ENCODE peak calls at places on chromosomes 16 and 17, in eight cellular contexts. One of them, this sample, is unnamed.

GRCh38 chr17:42773290-42774035 is at the start of gene VPS25:
- DNase-seq in CD4-positive, alpha-beta T cell: peak; percentile 68
- DNase-seq in caudate nucleus: peak; percentile 59
- DNase-seq in left lung: peak; percentile 81
- DNase-seq in tibial nerve: peak; percentile 77
- DNase-seq in CD8-positive, alpha-beta memory T cell: peak; percentile 68
- DNase-seq in gastrocnemius medialis: peak; percentile 74
- DNase-seq in GM04504: peak; percentile 68
- DNase-seq in this sample: peak; percentile 29

GRCh38 chr16:57023541-57024249 is 34.3 kb downstream of the NLRC5 start:
- DNase-seq in CD4-positive, alpha-beta T cell: peak; percentile 59
- DNase-seq in caudate nucleus: no peak
- DNase-seq in left lung: no peak
- DNase-seq in tibial nerve: no peak
- DNase-seq in CD8-positive, alpha-beta memory T cell: peak; percentile 86
- DNase-seq in gastrocnemius medialis: no peak
- DNase-seq in GM04504: no peak
- DNase-seq in this sample: no peak

GRCh38 chr17:29576214-29577008 is 7.9 kb downstream of the TP53I13 start:
- DNase-seq in CD4-positive, alpha-beta T cell: no peak
- DNase-seq in caudate nucleus: no peak
- DNase-seq in left lung: no peak
- DNase-seq in tibial nerve: no peak
- DNase-seq in CD8-positive, alpha-beta memory T cell: no peak
- DNase-seq in gastrocnemius medialis: no peak
- DNase-seq in GM04504: no peak
- DNase-seq in this sample: no peak

GRCh38 chr17:64497565-64498035 is 746 bp upstream of the POLG2 start:
- DNase-seq in CD4-positive, alpha-beta T cell: no peak
- DNase-seq in caudate nucleus: no peak
- DNase-seq in left lung: no peak
- DNase-seq in tibial nerve: no peak
- DNase-seq in CD8-positive, alpha-beta memory T cell: no peak
- DNase-seq in gastrocnemius medialis: no peak
- DNase-seq in GM04504: no peak
- DNase-seq in this sample: no peak

GRCh38 chr17:35765731-35766488 is 5.2 kb downstream of the C17orf50 start:
- DNase-seq in CD4-positive, alpha-beta T cell: no peak
- DNase-seq in caudate nucleus: no peak
- DNase-seq in left lung: no peak
- DNase-seq in tibial nerve: no peak
- DNase-seq in CD8-positive, alpha-beta memory T cell: no peak
- DNase-seq in gastrocnemius medialis: no peak
- DNase-seq in GM04504: no peak
- DNase-seq in this sample: no peak

GRCh38 chr17:34755981-34756669 is 176.7 kb downstream of the TMEM132E start:
- DNase-seq in CD4-positive, alpha-beta T cell: no peak
- DNase-seq in caudate nucleus: no peak
- DNase-seq in left lung: no peak
- DNase-seq in tibial nerve: no peak
- DNase-seq in CD8-positive, alpha-beta memory T cell: no peak
- DNase-seq in gastrocnemius medialis: no peak
- DNase-seq in GM04504: no peak
- DNase-seq in this sample: no peak

GRCh38 chr17:21573961-21574610 is 118.2 kb upstream of the KCNJ18 start:
- DNase-seq in CD4-positive, alpha-beta T cell: peak; percentile 29
- DNase-seq in caudate nucleus: peak; percentile 51
- DNase-seq in left lung: peak; percentile 67
- DNase-seq in tibial nerve: peak; percentile 26
- DNase-seq in CD8-positive, alpha-beta memory T cell: peak; percentile 58
- DNase-seq in gastrocnemius medialis: peak; percentile 44
- DNase-seq in GM04504: peak; percentile 68
- DNase-seq in this sample: no peak

GRCh38 chr17:4631431-4631830 is 10.0 kb downstream of the ALOX15 start:
- DNase-seq in CD4-positive, alpha-beta T cell: no peak
- DNase-seq in caudate nucleus: no peak
- DNase-seq in left lung: peak; percentile 28
- DNase-seq in tibial nerve: no peak
- DNase-seq in CD8-positive, alpha-beta memory T cell: no peak
- DNase-seq in gastrocnemius medialis: no peak
- DNase-seq in GM04504: no peak
- DNase-seq in this sample: no peak

GRCh38 chr16:85610059-85610445 is 3.1 kb upstream of the GSE1 start:
- DNase-seq in CD4-positive, alpha-beta T cell: no peak
- DNase-seq in caudate nucleus: no peak
- DNase-seq in left lung: no peak
- DNase-seq in tibial nerve: no peak
- DNase-seq in CD8-positive, alpha-beta memory T cell: no peak
- DNase-seq in gastrocnemius medialis: peak; percentile 35
- DNase-seq in GM04504: no peak
- DNase-seq in this sample: no peak

GRCh38 chr17:6711081-6711674 is 2.0 kb downstream of the SLC13A5 start:
- DNase-seq in CD4-positive, alpha-beta T cell: no peak
- DNase-seq in caudate nucleus: no peak
- DNase-seq in left lung: no peak
- DNase-seq in tibial nerve: no peak
- DNase-seq in CD8-positive, alpha-beta memory T cell: no peak
- DNase-seq in gastrocnemius medialis: peak; percentile 18
- DNase-seq in GM04504: no peak
- DNase-seq in this sample: no peak

GRCh38 chr16:22300427-22301071 is 3.3 kb downstream of the POLR3E start:
- DNase-seq in CD4-positive, alpha-beta T cell: peak; percentile 40
- DNase-seq in caudate nucleus: peak; percentile 31
- DNase-seq in left lung: peak; percentile 49
- DNase-seq in tibial nerve: peak; percentile 36
- DNase-seq in CD8-positive, alpha-beta memory T cell: no peak
- DNase-seq in gastrocnemius medialis: peak; percentile 73
- DNase-seq in GM04504: no peak
- DNase-seq in this sample: peak; percentile 29

GRCh38 chr17:67377727-67378443 is 804 bp downstream of the PITPNC1 start:
- DNase-seq in CD4-positive, alpha-beta T cell: peak; percentile 51
- DNase-seq in caudate nucleus: peak; percentile 37
- DNase-seq in left lung: peak; percentile 66
- DNase-seq in tibial nerve: no peak
- DNase-seq in CD8-positive, alpha-beta memory T cell: peak; percentile 54
- DNase-seq in gastrocnemius medialis: peak; percentile 29
- DNase-seq in GM04504: no peak
- DNase-seq in this sample: peak; percentile 37

GRCh38 chr16:2244301-2244700 is 7.1 kb downstream of the ECI1 start:
- DNase-seq in CD4-positive, alpha-beta T cell: no peak
- DNase-seq in caudate nucleus: no peak
- DNase-seq in left lung: no peak
- DNase-seq in tibial nerve: no peak
- DNase-seq in CD8-positive, alpha-beta memory T cell: no peak
- DNase-seq in gastrocnemius medialis: no peak
- DNase-seq in GM04504: no peak
- DNase-seq in this sample: no peak

GRCh38 chr16:50602531-50603205 is 54.5 kb downstream of the NKD1 start:
- DNase-seq in CD4-positive, alpha-beta T cell: peak; percentile 51
- DNase-seq in caudate nucleus: no peak
- DNase-seq in left lung: no peak
- DNase-seq in tibial nerve: no peak
- DNase-seq in CD8-positive, alpha-beta memory T cell: peak; percentile 48
- DNase-seq in gastrocnemius medialis: no peak
- DNase-seq in GM04504: no peak
- DNase-seq in this sample: no peak

GRCh38 chr17:49616546-49617205 is 41.0 kb downstream of the NXPH3 start:
- DNase-seq in CD4-positive, alpha-beta T cell: no peak
- DNase-seq in caudate nucleus: no peak
- DNase-seq in left lung: peak; percentile 57
- DNase-seq in tibial nerve: peak; percentile 51
- DNase-seq in CD8-positive, alpha-beta memory T cell: no peak
- DNase-seq in gastrocnemius medialis: peak; percentile 75
- DNase-seq in GM04504: peak; percentile 64
- DNase-seq in this sample: no peak

GRCh38 chr17:64778367-64779290 is 116.5 kb upstream of the SMURF2 start:
- DNase-seq in CD4-positive, alpha-beta T cell: no peak
- DNase-seq in caudate nucleus: no peak
- DNase-seq in left lung: no peak
- DNase-seq in tibial nerve: no peak
- DNase-seq in CD8-positive, alpha-beta memory T cell: peak; percentile 38
- DNase-seq in gastrocnemius medialis: no peak
- DNase-seq in GM04504: no peak
- DNase-seq in this sample: no peak

GRCh38 chr17:7705269-7706255 is 560 bp downstream of the EFNB3 start:
- DNase-seq in CD4-positive, alpha-beta T cell: no peak
- DNase-seq in caudate nucleus: no peak
- DNase-seq in left lung: no peak
- DNase-seq in tibial nerve: no peak
- DNase-seq in CD8-positive, alpha-beta memory T cell: no peak
- DNase-seq in gastrocnemius medialis: no peak
- DNase-seq in GM04504: no peak
- DNase-seq in this sample: no peak

This sample was measured in NCI-H446.